ENCODE peak calls at places on chromosomes 11 and 22, in five cellular contexts. W is H7, U is choroid plexus epithelial cell, Z is MG63, V is iPS-NIHi11. H is an unnamed sample.

GRCh38 chr11:100681064-100681502 is 6.0 kb upstream of the ARHGAP42 start:
- DNase-seq in W (peak), U (peak), Z (peak), V (peak), H (peak)

GRCh38 chr11:10450451-10451398 is 4.3 kb upstream of the AMPD3 start:
- DNase-seq in W (peak), U (peak), Z (no peak), V (peak), H (peak)

GRCh38 chr22:27705391-27706080 is 96.0 kb downstream of the MN1 start:
- DNase-seq in W (no peak), U (no peak), Z (no peak), V (no peak), H (peak)

GRCh38 chr11:1193326-1194230 is 29.3 kb upstream of the MUC5B start:
- DNase-seq in W (peak), U (no peak), Z (no peak), V (peak), H (no peak)

GRCh38 chr22:31162015-31162765 is 2.2 kb downstream of the RNF185 start:
- DNase-seq in W (no peak), U (peak), Z (no peak), V (no peak), H (no peak)

GRCh38 chr22:44793506-44794225 is 41.3 kb downstream of the ARHGAP8 start:
- DNase-seq in W (peak), U (no peak), Z (no peak), V (no peak), H (no peak)

GRCh38 chr11:113828186-113828585 is 47.2 kb downstream of the USP28 start:
- DNase-seq in W (no peak), U (no peak), Z (no peak), V (no peak), H (no peak)

GRCh38 chr11:65927904-65928397 is 8.7 kb downstream of the DRAP1 start:
- DNase-seq in W (peak), U (peak), Z (no peak), V (no peak), H (peak)

GRCh38 chr11:65718964-65719492 is 1.6 kb downstream of the RNASEH2C start:
- DNase-seq in W (no peak), U (peak), Z (peak), V (no peak), H (peak)

GRCh38 chr22:41380993-41381328 is 781 bp upstream of the TEF start:
- DNase-seq in W (no peak), U (peak), Z (peak), V (no peak), H (no peak)

GRCh38 chr11:85815186-85815911 is 4.4 kb upstream of the SYTL2 start:
- DNase-seq in W (no peak), U (no peak), Z (peak), V (no peak), H (no peak)

GRCh38 chr11:73189315-73189714 is 28.8 kb upstream of the P2RY2 start:
- DNase-seq in W (no peak), U (no peak), Z (no peak), V (no peak), H (peak)

GRCh38 chr11:131579932-131580387 is 209.5 kb downstream of the NTM start:
- DNase-seq in W (peak), U (peak), Z (peak), V (peak), H (peak)

GRCh38 chr11:73140213-73141030 is 1.7 kb downstream of the FCHSD2 start:
- DNase-seq in W (peak), U (peak), Z (peak), V (peak), H (peak)

GRCh38 chr11:128481135-128481534 is 106.2 kb downstream of the ETS1 start:
- DNase-seq in W (no peak), U (peak), Z (no peak), V (no peak), H (no peak)

GRCh38 chr11:44854146-44854545 is 96.5 kb downstream of the TP53I11 start:
- DNase-seq in W (no peak), U (no peak), Z (no peak), V (no peak), H (no peak)

GRCh38 chr11:133894956-133895549 is 49.7 kb upstream of the SPATA19 start:
- DNase-seq in W (peak), U (no peak), Z (no peak), V (peak), H (no peak)

GRCh38 chr22:36823177-36823839 is 6.5 kb upstream of the PVALB start:
- DNase-seq in W (peak), U (peak), Z (no peak), V (peak), H (no peak)

GRCh38 chr11:59755701-59756495 is 722 bp downstream of the STX3 start:
- DNase-seq in W (peak), U (peak), Z (peak), V (peak), H (peak)

GRCh38 chr22:43985532-43985931 is 30.3 kb downstream of the SAMM50 start:
- DNase-seq in W (no peak), U (no peak), Z (no peak), V (no peak), H (no peak)

GRCh38 chr11:48063424-48063978 is 83.1 kb downstream of the PTPRJ start:
- DNase-seq in W (no peak), U (peak), Z (peak), V (no peak), H (no peak)

H was measured in RPMI8226.